ENCODE peak calls at places on chromosomes 7 and 10, in four cellular contexts. H is HepG2, S is GM12878, Z is K562. J is an unnamed sample.

GRCh38 chr10:75102830-75103673 is 8.4 kb upstream of the SAMD8 start:
- DNase-seq in Z (no peak), H (no peak), S (no peak), J (no peak)

GRCh38 chr10:108980869-108981268 is 942.4 kb downstream of the XPNPEP1 start:
- DNase-seq in Z (no peak), H (no peak), S (no peak), J (no peak)

GRCh38 chr10:69869291-69869841 is 67.7 kb downstream of the COL13A1 start:
- DNase-seq in Z (no peak), S (no peak), H (no peak), J (no peak)

GRCh38 chr7:157877298-157877840 is 540.6 kb downstream of the DNAJB6 start:
- DNase-seq in H (no peak), Z (no peak), S (no peak), J (no peak)

GRCh38 chr10:20890491-20891337 is 6.4 kb downstream of the NEBL start:
- DNase-seq in Z (peak), S (no peak), H (no peak), J (no peak)

GRCh38 chr7:97421307-97421905 is 303.9 kb downstream of the SDHAF3 start:
- DNase-seq in S (no peak), Z (no peak), H (no peak), J (no peak)

GRCh38 chr7:27110163-27110976 is 7.9 kb upstream of the HOXA2 start:
- DNase-seq in S (no peak), H (no peak), Z (no peak), J (peak)

GRCh38 chr10:132001238-132001977 is 19.7 kb upstream of the BNIP3 start:
- DNase-seq in S (no peak), Z (peak), H (peak), J (no peak)

GRCh38 chr10:58672855-58673254 is 160.2 kb downstream of the BICC1 start:
- DNase-seq in S (no peak), Z (no peak), H (no peak), J (no peak)

GRCh38 chr7:77759294-77759889 is 38.8 kb downstream of the TMEM60 start:
- DNase-seq in Z (peak), H (peak), S (peak), J (peak)

GRCh38 chr10:70232155-70232858 is 922 bp downstream of the PPA1 start:
- DNase-seq in S (no peak), H (peak), Z (peak), J (peak)

GRCh38 chr7:15556706-15557105 is 5.1 kb downstream of the AGMO start:
- DNase-seq in S (no peak), H (no peak), Z (no peak), J (no peak)

GRCh38 chr10:75211007-75211735 is 575 bp downstream of the VDAC2 start:
- DNase-seq in H (peak), S (no peak), Z (peak), J (peak)

GRCh38 chr10:71286521-71287294 is 32.4 kb upstream of the SLC29A3 start:
- DNase-seq in H (no peak), Z (no peak), S (no peak), J (no peak)

GRCh38 chr10:119412831-119413737 is 129.4 kb downstream of the RGS10 start:
- DNase-seq in H (peak), Z (no peak), S (no peak), J (no peak)

GRCh38 chr7:131717181-131717580 is 160.8 kb upstream of the PODXL start:
- DNase-seq in H (no peak), S (no peak), Z (no peak), J (no peak)

GRCh38 chr7:47807756-47808155 is 140.5 kb downstream of the PKD1L1 start:
- DNase-seq in S (no peak), Z (no peak), H (no peak), J (no peak)

GRCh38 chr10:70747192-70747965 is 37.8 kb downstream of the TBATA start:
- DNase-seq in S (no peak), Z (no peak), H (no peak), J (no peak)

GRCh38 chr10:17605936-17606335 is 11.2 kb downstream of the HACD1 start:
- DNase-seq in H (no peak), Z (no peak), S (no peak), J (no peak)

GRCh38 chr10:62379394-62379793 is 5.2 kb downstream of the ZNF365 start:
- DNase-seq in S (no peak), H (no peak), Z (no peak), J (no peak)

GRCh38 chr7:128112781-128113221 is 81.6 kb upstream of the LRRC4 start:
- DNase-seq in S (no peak), Z (no peak), H (no peak), J (no peak)

DNA sequence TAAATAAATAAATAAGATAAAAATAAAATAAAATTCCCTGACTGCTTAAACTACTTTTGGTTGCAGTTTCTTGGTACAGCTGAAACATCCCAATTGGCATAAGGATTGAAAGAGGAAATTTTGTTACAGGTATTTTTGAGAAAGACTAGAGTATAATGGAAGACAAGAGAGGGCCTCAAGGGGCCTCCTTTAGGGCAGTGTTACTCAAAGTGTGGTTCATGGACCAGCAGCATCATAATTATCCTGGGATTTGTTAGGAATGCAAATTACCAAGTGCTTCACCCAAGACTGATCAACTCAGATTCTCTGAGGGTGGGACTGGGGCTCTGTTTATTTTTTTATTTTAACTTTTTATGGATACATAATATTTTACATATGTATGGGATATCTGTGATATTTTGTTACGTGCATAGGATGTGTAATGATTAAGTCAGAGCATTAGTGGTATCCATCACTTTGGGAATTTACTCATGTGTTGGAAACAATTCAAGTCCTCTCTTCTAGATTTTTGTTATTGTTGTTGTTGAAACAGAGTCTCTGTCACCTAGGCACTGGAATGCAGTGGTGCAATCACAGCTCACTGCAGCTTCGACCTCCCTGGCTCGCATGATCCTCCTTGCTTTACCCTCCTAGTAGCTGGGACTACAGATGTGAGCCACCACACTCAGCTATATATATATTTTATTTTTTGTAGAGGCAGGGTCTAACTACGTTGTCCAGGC is 2.3 kb upstream of the KCTD7 start:
- DNase-seq in H (peak), S (no peak), Z (no peak), J (no peak)
- TF ChIP-seq FOXK2 in H (no peak), S (no peak), Z (no peak), J (no peak)

GRCh38 chr10:101225846-101226361 is 3.4 kb downstream of the LBX1 start:
- DNase-seq in S (no peak), H (no peak), Z (no peak), J (no peak)

GRCh38 chr10:101227765-101228681 is 1.2 kb downstream of the LBX1 start:
- DNase-seq in S (no peak), Z (no peak), H (no peak), J (no peak)

GRCh38 chr10:101228682-101229274 is 485 bp downstream of the LBX1 start:
- DNase-seq in S (no peak), Z (no peak), H (no peak), J (no peak)

GRCh38 chr10:101226506-101226887 is 2.8 kb downstream of the LBX1 start:
- DNase-seq in H (no peak), S (no peak), Z (no peak), J (no peak)

DNA sequence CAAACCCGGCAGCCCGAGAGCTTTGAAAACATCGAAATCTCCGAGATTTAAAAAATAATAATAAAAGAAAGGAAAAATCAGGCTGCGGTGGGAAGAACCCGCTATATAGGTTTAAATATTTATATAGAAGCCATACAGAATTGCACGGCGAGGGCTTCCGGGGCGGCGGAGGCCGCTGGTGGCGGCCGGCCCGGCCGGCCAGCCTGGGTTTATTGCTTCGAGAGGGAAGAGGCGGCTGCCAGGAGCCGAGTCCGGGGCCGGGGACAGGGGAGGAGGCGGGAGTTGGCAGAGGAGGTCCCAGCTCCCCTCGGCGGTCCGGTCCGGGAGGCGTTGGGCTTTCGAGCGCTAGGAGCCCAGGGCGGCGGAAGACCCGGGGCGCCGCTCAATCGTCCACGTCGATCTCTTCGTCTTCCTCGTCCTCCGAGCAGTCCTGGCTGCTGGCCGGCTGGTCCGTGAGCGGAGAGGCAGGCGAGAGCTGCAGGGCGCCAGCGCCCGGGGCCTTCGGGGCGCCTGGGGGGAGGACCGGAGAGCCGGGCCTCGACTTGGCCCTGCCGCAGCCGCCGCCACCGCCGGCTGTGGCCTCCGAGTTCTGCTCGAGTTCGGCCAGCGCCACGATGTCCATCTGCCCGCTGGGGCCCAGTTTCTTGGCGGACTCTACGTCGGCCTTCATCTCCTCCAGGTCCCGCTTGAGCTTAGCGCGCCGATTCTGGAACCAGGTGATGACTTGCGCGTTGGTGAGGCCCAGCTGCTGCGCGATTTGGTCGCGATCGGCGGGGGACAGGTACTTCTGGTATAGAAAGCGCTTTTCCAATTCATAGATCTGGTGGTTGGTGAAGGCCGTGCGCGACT is 2.2 kb downstream of the LBX1 start:
- DNase-seq in H (no peak), S (no peak), Z (no peak), J (no peak)
- TF ChIP-seq FOXK2 in H (no peak), S (no peak), Z (no peak), J (no peak)

GRCh38 chr10:32412499-32412853 is 33.5 kb upstream of the CCDC7 start:
- DNase-seq in Z (no peak), S (no peak), H (no peak), J (no peak)
- TF ChIP-seq FOXK2 in Z (no peak), S (no peak), H (no peak), J (no peak)

DNA sequence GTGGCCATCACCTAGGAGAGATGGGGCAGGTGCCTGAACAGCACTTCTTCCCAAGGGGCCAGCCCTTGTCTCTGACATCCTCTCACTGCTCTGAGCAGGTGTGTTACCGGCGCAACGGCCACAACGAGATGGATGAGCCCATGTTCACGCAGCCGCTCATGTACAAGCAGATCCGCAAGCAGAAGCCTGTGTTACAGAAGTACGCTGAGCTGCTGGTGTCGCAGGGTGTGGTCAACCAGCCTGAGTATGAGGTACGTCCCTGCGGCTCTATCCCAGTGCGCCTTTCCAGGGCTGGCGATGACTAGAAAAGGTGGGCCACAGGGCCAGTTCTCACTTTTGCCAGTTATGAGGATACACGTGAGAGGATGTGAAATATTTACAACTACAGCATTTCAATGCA is 54.3 kb upstream of the ZMIZ2 start:
- DNase-seq in H (no peak), Z (no peak), S (no peak), J (no peak)
- TF ChIP-seq FOXK2 in H (no peak), Z (no peak), S (no peak), J (no peak)

GRCh38 chr10:43136995-43137700 is 1.1 kb upstream of the CSGALNACT2 start:
- DNase-seq in S (no peak), H (no peak), Z (no peak), J (no peak)
- TF ChIP-seq FOXK2 in S (no peak), H (no peak), Z (no peak), J (no peak)

DNA sequence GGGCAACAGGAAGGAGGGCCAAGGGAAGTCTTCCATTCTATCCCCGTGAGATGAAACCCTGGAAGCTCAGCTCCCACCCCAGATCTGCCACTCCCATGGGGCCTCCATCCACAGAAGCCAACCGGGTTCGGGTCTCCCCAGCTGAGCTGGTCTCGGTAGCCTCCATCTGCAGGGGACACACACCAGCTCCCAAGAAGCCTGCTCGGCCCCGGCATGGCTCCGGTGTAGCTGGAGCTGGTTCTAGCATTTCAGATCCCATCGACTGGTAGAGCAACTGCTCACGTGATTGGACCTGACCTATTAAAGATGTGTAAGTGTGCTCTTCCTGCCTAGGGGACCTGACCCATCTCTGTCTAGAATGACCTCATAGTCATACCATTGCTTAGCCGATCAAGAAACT is 138.0 kb downstream of the PRKAG2 start:
- DNase-seq in S (no peak), Z (no peak), H (no peak), J (no peak)
- TF ChIP-seq FOXK2 in S (no peak), Z (no peak), H (no peak), J (no peak)

GRCh38 chr7:71987200-71987767 is 424.9 kb downstream of the CALN1 start:
- DNase-seq in S (no peak), Z (no peak), H (no peak), J (no peak)

GRCh38 chr7:71988176-71988575 is 424.0 kb downstream of the CALN1 start:
- DNase-seq in Z (no peak), H (no peak), S (no peak), J (no peak)

GRCh38 chr7:71984348-71984747 is 427.8 kb downstream of the CALN1 start:
- DNase-seq in H (no peak), S (no peak), Z (no peak), J (no peak)

DNA sequence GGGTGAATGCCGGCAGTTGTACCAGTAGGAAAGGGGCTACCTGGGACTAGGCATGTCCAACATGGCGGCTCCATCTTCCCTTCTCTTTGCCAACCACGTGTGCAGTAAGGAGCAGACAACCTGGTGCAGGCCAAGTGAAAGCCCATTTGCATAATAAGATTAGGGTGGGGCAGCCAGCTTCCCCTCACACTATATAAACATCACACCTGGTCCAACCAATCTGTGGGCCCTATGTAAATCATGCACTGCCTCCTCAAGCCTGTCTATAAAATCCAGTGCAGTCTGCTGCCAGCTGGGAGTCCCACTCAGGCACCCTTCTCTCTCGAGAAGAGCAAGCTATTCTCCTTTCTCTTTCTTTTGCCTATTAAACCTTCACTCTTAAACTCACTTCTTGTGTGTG is 429.3 kb downstream of the CALN1 start:
- DNase-seq in Z (no peak), H (no peak), S (no peak), J (no peak)
- TF ChIP-seq FOXK2 in Z (no peak), H (no peak), S (no peak), J (no peak)

GRCh38 chr7:34417781-34418180 is 240.2 kb upstream of the NPSR1 start:
- DNase-seq in Z (no peak), S (no peak), H (no peak), J (no peak)
- TF ChIP-seq FOXK2 in Z (no peak), S (no peak), H (no peak), J (no peak)

GRCh38 chr10:93073539-93074136 is at the start of gene CYP26A1:
- DNase-seq in S (no peak), Z (peak), H (no peak), J (peak)

GRCh38 chr10:93072713-93073538 is 767 bp upstream of the CYP26A1 start:
- DNase-seq in S (no peak), H (no peak), Z (no peak), J (no peak)

GRCh38 chr10:93074597-93075368 is 1.1 kb downstream of the CYP26A1 start:
- DNase-seq in Z (no peak), S (no peak), H (no peak), J (no peak)

GRCh38 chr10:93075369-93076221 is 1.9 kb downstream of the CYP26A1 start:
- DNase-seq in S (no peak), Z (no peak), H (no peak), J (no peak)

GRCh38 chr10:93074137-93074596 is 474 bp downstream of the CYP26A1 start:
- DNase-seq in S (no peak), Z (no peak), H (no peak), J (peak)
- TF ChIP-seq FOXK2 in S (no peak), Z (no peak), H (no peak), J (no peak)

DNA sequence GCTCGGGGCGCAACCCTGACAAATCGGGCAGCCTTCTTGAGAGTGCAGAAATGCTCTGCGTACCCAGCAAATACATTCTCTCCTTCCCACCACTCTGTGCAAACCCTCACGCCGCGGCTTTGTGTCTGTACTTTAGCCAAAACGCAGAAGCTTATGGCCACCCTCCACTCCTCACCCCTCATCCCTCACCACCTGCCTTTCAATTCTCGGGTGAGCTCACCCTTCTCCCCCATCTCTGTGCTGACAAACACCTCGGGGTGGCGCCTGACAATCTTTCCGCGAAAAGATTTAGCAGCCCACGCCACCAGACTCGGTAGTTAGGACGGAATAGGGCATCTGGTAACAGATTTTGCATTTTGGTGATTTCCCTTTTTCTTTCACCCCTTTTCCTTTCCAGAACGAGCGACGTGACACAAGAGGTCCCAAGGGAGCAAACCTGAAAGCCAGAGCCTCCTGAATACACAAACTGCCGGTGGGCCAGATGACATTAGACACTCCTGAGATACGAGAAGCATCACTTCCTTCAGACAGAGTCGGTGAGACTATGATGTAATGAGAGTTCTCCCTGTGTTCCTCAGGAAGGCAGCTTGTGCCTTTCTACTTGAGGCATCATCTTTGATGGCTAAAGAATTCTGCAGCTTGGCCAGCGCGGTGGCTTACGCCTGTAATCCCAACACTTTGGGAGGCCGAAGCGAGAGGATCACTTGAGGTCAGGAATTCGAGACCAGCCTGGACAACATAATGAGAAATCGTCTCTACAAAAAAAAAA is 663 bp upstream of the ATAD1 start:
- DNase-seq in Z (peak), H (no peak), S (peak), J (peak)
- TF ChIP-seq FOXK2 in Z (no peak), H (no peak), S (no peak), J (no peak)